ENCODE peak calls at places on chromosomes 3 and 15, in four cellular contexts. T is activated CD8-positive, alpha-beta T cell treated with anti-CD3 and anti-CD28 coated beads for 36 hours; H is HuH-7.5; R is WTC11. B is an unnamed sample.

GRCh38 chr3:70618151-70618550 is 305.7 kb upstream of the MDFIC2 start:
- DNase-seq in T (no peak), H (no peak), R (no peak), B (no peak)

GRCh38 chr3:161413127-161413854 is 42.0 kb upstream of the SPTSSB start:
- DNase-seq in T (no peak), H (no peak), R (no peak), B (no peak)

GRCh38 chr3:172965256-172965655 is 175.8 kb downstream of the SPATA16 start:
- DNase-seq in T (no peak), H (no peak), R (no peak), B (no peak)

GRCh38 chr15:64246364-64247189 is 83.8 kb upstream of the PPIB start:
- DNase-seq in T (peak), H (no peak), R (no peak), B (peak)

GRCh38 chr15:65392368-65392767 is 14.6 kb upstream of the IGDCC3 start:
- DNase-seq in T (no peak), H (no peak), R (no peak), B (no peak)

GRCh38 chr3:58743296-58743695 is 76.7 kb upstream of the FAM3D start:
- DNase-seq in T (no peak), H (no peak), R (no peak), B (no peak)

GRCh38 chr15:71136159-71137137 is 21.2 kb downstream of the THSD4 start:
- DNase-seq in T (no peak), H (no peak), R (no peak), B (peak)

GRCh38 chr3:149967067-149967685 is 3.5 kb downstream of the PFN2 start:
- DNase-seq in T (no peak), H (no peak), R (no peak), B (peak)

GRCh38 chr3:141737108-141737507 is 990 bp upstream of the RNF7 start:
- DNase-seq in T (no peak), H (no peak), R (no peak), B (no peak)

GRCh38 chr3:139309046-139309660 is 34.7 kb upstream of the MRPS22 start:
- DNase-seq in T (no peak), H (no peak), R (no peak), B (no peak)

GRCh38 chr15:100732359-100733055 is 130.1 kb downstream of the ASB7 start:
- DNase-seq in T (no peak), H (no peak), R (no peak), B (no peak)

GRCh38 chr3:52521881-52522650 is 11.6 kb downstream of the NT5DC2 start:
- DNase-seq in T (no peak), H (no peak), R (no peak), B (no peak)

GRCh38 chr3:16800361-16800760 is 84.4 kb upstream of the PLCL2 start:
- DNase-seq in T (no peak), H (no peak), R (no peak), B (no peak)

GRCh38 chr3:155064920-155065319 is 15.2 kb upstream of the MME start:
- DNase-seq in T (no peak), H (no peak), R (no peak), B (no peak)

GRCh38 chr3:196207159-196207832 is 3.9 kb downstream of the ZDHHC19 start:
- DNase-seq in T (no peak), H (peak), R (no peak), B (no peak)

GRCh38 chr3:8663177-8664061 is 18.8 kb upstream of the SSUH2 start:
- DNase-seq in T (peak), H (peak), R (peak), B (peak)

GRCh38 chr3:39101022-39101689 is 6.3 kb downstream of the GORASP1 start:
- DNase-seq in T (peak), H (peak), R (peak), B (no peak)

GRCh38 chr15:101167791-101168462 is 83.9 kb downstream of the CHSY1 start:
- DNase-seq in T (peak), H (no peak), R (no peak), B (peak)

GRCh38 chr15:95853350-95853749 is 477.1 kb upstream of the NR2F2 start:
- DNase-seq in T (no peak), H (no peak), R (no peak), B (no peak)

GRCh38 chr3:130014526-130014925 is 40.0 kb downstream of the TRH start:
- DNase-seq in T (no peak), H (no peak), R (no peak), B (no peak)

GRCh38 chr3:23435318-23435717 is 232.2 kb downstream of the UBE2E2 start:
- DNase-seq in T (no peak), H (no peak), R (no peak), B (no peak)

GRCh38 chr15:90807074-90807646 is 61.2 kb upstream of the FURIN start:
- DNase-seq in T (no peak), H (no peak), R (no peak), B (no peak)

GRCh38 chr3:101039285-101039684 is 46.1 kb upstream of the ABI3BP start:
- DNase-seq in T (no peak), H (no peak), R (no peak), B (no peak)

GRCh38 chr15:65184305-65184943 is 718 bp downstream of the CLPX start:
- DNase-seq in T (peak), H (peak), R (peak), B (no peak)

GRCh38 chr3:186311431-186311830 is 50.6 kb downstream of the DGKG start:
- DNase-seq in T (no peak), H (no peak), R (no peak), B (no peak)

GRCh38 chr3:14456794-14457193 is 54.4 kb downstream of the SLC6A6 start:
- DNase-seq in T (no peak), H (no peak), R (no peak), B (no peak)

GRCh38 chr3:88954853-88955252 is 152.6 kb upstream of the EPHA3 start:
- DNase-seq in T (no peak), H (no peak), R (no peak), B (no peak)

GRCh38 chr15:57769266-57769665 is 62.8 kb downstream of the POLR2M start:
- DNase-seq in T (no peak), H (no peak), R (no peak), B (no peak)

GRCh38 chr3:129228891-129229585 is 20.4 kb upstream of the COPG1 start:
- DNase-seq in T (no peak), H (no peak), R (peak), B (peak)

GRCh38 chr3:117630885-117631284 is 921.3 kb downstream of the TUSC7 start:
- DNase-seq in T (no peak), H (no peak), R (no peak), B (no peak)

GRCh38 chr3:136919799-136920580 is 37.8 kb upstream of the IL20RB start:
- DNase-seq in T (no peak), H (no peak), R (no peak), B (peak)

GRCh38 chr3:41102053-41102556 is 97.2 kb upstream of the CTNNB1 start:
- DNase-seq in T (no peak), H (peak), R (no peak), B (no peak)

GRCh38 chr3:64144241-64144900 is 80.9 kb downstream of the PRICKLE2 start:
- DNase-seq in T (no peak), H (no peak), R (no peak), B (no peak)